ENCODE peak calls at places on chromosome 19, in ten cellular contexts. D is cardiac fibroblast, N is lower leg skin, B is A549, Z is WTC11, V is endothelial cell, E is nephron progenitor cell, G is tibial nerve, T is bronchial epithelial cell, I is heart right ventricle. H is an unnamed sample.

GRCh38 chr19:1401138-1401888 is at the start of gene GAMT:
- DNase-seq in I (no peak), G (no peak), E (peak; percentile 73), T (no peak), D (no peak), Z (peak; percentile 51), B (no peak), N (no peak), V (peak; percentile 55), H (peak; percentile 45)

GRCh38 chr19:49555600-49556411 is 24.6 kb downstream of the NOSIP start:
- DNase-seq in T (peak; percentile 27), D (peak; percentile 43), I (no peak), G (peak; percentile 77), V (peak; percentile 72), E (peak; percentile 87), N (no peak), B (peak; percentile 76), Z (peak; percentile 95), H (peak; percentile 21)

GRCh38 chr19:10104665-10105221 is 1.4 kb upstream of the PPAN start:
- DNase-seq in I (no peak), G (no peak), Z (no peak), V (no peak), D (no peak), N (no peak), T (no peak), E (no peak), B (no peak), H (no peak)

GRCh38 chr19:31378404-31378803 is 29.2 kb upstream of the TSHZ3 start:
- DNase-seq in I (peak; percentile 47), T (peak; percentile 84), Z (no peak), N (no peak), E (no peak), D (peak; percentile 94), V (no peak), G (peak; percentile 24), B (peak; percentile 18), H (no peak)

GRCh38 chr19:45245826-45246225 is 619 bp upstream of the EXOC3L2 start:
- DNase-seq in Z (no peak), G (no peak), B (no peak), I (no peak), D (peak; percentile 4), T (no peak), E (no peak), V (no peak), N (no peak), H (no peak)

GRCh38 chr19:53647350-53647749 is 15.6 kb downstream of the DPRX start:
- DNase-seq in E (no peak), G (no peak), B (no peak), D (no peak), V (no peak), N (no peak), T (no peak), I (no peak), Z (no peak), H (no peak)

GRCh38 chr19:7673995-7674667 is 2.8 kb upstream of the MCEMP1 start:
- DNase-seq in V (no peak), Z (peak; percentile 76), B (peak; percentile 74), N (peak; percentile 83), G (peak; percentile 50), E (peak; percentile 39), I (peak; percentile 40), D (peak; percentile 80), T (peak; percentile 32), H (peak; percentile 50)

GRCh38 chr19:21256722-21257121 is 72.5 kb downstream of the ZNF708 start:
- DNase-seq in V (no peak), N (no peak), Z (peak; percentile 21), E (no peak), B (peak; percentile 68), D (peak; percentile 34), T (peak; percentile 39), I (no peak), G (no peak), H (no peak)

GRCh38 chr19:44807162-44807561 is 1.7 kb upstream of the BCAM start:
- DNase-seq in D (no peak), B (peak; percentile 83), G (no peak), E (no peak), V (no peak), Z (no peak), I (no peak), N (peak; percentile 65), T (peak; percentile 87), H (no peak)

GRCh38 chr19:41740415-41741243 is 14.7 kb upstream of the CEACAM6 start:
- DNase-seq in B (no peak), G (no peak), D (no peak), T (no peak), Z (no peak), V (no peak), E (no peak), N (no peak), I (no peak), H (no peak)

DNA sequence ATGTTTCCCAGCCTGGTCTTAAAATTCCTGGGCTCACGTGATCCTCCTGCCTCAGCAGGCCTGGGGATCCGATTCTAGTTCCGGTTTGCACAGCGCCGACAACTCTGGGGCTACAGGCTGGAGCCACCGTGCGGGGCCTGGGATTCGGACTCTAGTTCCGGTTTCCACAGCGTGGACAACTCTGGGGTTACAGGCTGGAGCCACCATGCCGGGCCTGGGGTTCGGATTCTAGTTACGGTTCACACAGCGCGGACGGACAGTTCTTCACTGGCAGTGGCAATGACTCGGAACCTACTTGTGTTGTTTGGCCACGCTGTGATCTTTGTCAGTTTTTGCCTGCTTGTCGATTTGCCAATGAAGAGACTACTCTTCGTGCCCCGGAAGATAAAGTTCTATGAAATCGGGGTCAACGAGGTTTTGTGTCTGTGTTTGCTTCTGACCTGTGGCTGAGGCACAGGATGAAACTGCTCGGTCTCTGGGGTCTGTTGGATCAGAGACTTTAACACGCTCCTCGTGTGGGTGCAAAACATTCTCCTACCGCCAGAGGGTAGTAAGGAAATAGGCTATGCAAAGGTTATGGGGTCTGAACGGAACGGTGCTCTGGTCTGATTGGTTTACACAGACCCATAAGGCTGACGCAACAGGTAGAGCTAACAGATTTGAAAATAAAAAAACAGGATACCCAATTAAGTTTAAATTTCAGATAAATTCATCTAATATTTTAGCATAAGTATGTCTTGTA is 12.1 kb upstream of the ZSCAN1 start:
- DNase-seq in T (peak; percentile 29), E (no peak), B (peak; percentile 55), N (peak; percentile 31), D (peak; percentile 69), I (peak; percentile 81), Z (peak; percentile 84), V (no peak), G (peak; percentile 59), H (peak; percentile 29)
- TF ChIP-seq CTCF in T (peak; percentile 19), E (no peak), B (no peak), N (no peak), D (peak; percentile 53), I (peak; percentile 75), Z (peak; percentile 74), V (peak; percentile 22), G (peak; percentile 52), H (peak; percentile 59)

GRCh38 chr19:3370214-3370720 is 3.9 kb downstream of the NFIC start:
- DNase-seq in I (no peak), E (no peak), N (no peak), V (no peak), G (no peak), D (no peak), Z (no peak), T (no peak), B (no peak), H (no peak)
- TF ChIP-seq CTCF in I (no peak), E (no peak), N (no peak), V (no peak), G (no peak), D (no peak), Z (no peak), T (no peak), B (no peak), H (no peak)

DNA sequence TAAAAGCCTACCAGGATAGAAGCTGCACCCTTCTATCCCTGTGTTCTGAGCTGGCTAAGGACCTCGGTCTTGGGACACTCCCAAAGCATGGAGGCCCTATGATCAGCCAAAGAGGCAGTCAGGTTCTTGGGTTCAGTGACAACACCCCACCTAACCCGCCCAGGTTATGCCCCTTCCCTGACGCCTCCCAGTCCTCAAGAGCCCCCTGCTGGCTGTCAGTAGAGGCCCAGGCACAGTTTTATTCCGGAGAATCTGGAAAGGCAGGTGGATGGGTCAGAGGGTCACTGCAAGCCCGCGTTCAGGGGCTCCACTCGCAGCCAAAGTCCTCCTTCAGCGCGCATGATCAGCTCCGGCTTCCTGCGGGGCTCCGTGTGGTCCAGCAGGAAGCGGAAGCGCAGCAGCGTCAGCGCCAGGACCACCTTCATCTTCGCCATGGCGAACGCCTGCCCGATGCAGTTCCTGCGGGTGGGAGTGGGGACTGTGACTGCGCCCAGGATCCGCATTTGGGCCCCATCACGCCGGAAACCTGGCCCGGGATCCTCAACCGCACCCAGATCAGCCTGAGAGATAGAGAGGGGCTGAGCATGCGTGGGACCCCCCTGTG is 22.3 kb downstream of the OR10H3 start:
- DNase-seq in Z (peak; percentile 19), I (no peak), E (no peak), V (no peak), T (no peak), D (no peak), B (peak; percentile 18), G (no peak), N (no peak), H (no peak)
- TF ChIP-seq CTCF in Z (no peak), I (peak; percentile 17), E (no peak), V (no peak), T (no peak), D (no peak), B (peak; percentile 26), G (no peak), N (no peak), H (no peak)

GRCh38 chr19:40208602-40209001 is 9.6 kb downstream of the TTC9B start:
- DNase-seq in B (no peak), N (no peak), G (no peak), I (no peak), E (no peak), Z (no peak), D (no peak), V (no peak), T (no peak), H (no peak)

GRCh38 chr19:40213882-40214570 is 4.2 kb downstream of the TTC9B start:
- DNase-seq in Z (no peak), G (no peak), N (no peak), I (no peak), B (no peak), V (no peak), T (no peak), D (no peak), E (no peak), H (no peak)

GRCh38 chr19:40213251-40213793 is 4.9 kb downstream of the TTC9B start:
- DNase-seq in E (no peak), V (no peak), N (no peak), D (no peak), G (no peak), I (no peak), Z (no peak), B (no peak), T (no peak), H (no peak)

GRCh38 chr19:40214936-40215335 is 3.2 kb downstream of the TTC9B start:
- DNase-seq in Z (no peak), G (no peak), I (no peak), E (no peak), B (no peak), V (no peak), T (no peak), D (no peak), N (no peak), H (no peak)

DNA sequence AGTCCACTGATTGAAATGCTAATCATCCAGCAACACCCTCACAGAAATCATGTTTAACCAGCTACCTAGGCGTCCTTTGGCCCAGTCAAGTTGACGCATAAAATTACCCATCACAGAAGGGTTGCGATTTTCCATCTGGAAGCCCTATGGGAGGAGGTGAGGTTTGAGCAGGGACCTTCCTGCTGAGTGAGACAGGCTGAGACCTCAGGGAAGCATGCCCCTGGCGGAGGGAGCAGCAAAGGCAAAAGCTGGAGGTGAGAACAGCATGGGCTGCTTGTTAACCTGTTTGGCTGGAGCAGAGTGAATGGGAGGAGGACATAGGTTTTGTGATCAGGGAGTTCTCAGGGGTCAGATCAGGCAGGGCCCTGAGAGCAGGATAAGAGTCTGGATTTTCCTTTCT is 7.3 kb downstream of the TTC9B start:
- DNase-seq in T (no peak), N (no peak), G (no peak), B (no peak), Z (peak; percentile 42), I (no peak), V (no peak), E (no peak), D (no peak), H (no peak)
- TF ChIP-seq CTCF in T (no peak), N (no peak), G (no peak), B (no peak), Z (no peak), I (no peak), V (no peak), E (no peak), D (no peak), H (no peak)